ENCODE peak calls at places on chromosomes 7 and 10, in four cellular contexts. V is A549, G is K562, Y is HepG2. Z is an unnamed sample.

GRCh38 chr7:29337628-29338116 is 143.1 kb downstream of the CHN2 start:
- DNase-seq in G (no peak), V (no peak), Y (no peak), Z (no peak)

GRCh38 chr10:93680414-93681047 is 21.9 kb downstream of the FRA10AC1 start:
- DNase-seq in Y (peak; percentile 38), V (peak; percentile 69), G (no peak), Z (no peak)

GRCh38 chr7:105638324-105638723 is 57.0 kb upstream of the EFCAB10 start:
- DNase-seq in Y (no peak), V (no peak), G (no peak), Z (no peak)

GRCh38 chr7:78607099-78607498 is 808.5 kb downstream of the PHTF2 start:
- DNase-seq in V (peak; percentile 5), Y (no peak), G (no peak), Z (peak; percentile 50)

GRCh38 chr10:14562197-14562596 is 212.5 kb downstream of the FAM107B start:
- DNase-seq in G (no peak), Y (no peak), V (no peak), Z (no peak)

GRCh38 chr7:102425639-102426267 is 7.6 kb upstream of the ORAI2 start:
- DNase-seq in V (no peak), Y (no peak), G (no peak), Z (peak; percentile 38)

GRCh38 chr7:130458256-130458655 is 17.4 kb upstream of the CEP41 start:
- DNase-seq in V (no peak), Y (no peak), G (no peak), Z (no peak)

GRCh38 chr7:124074007-124074406 is 41.1 kb upstream of the TMEM229A start:
- DNase-seq in V (no peak), G (no peak), Y (no peak), Z (no peak)

GRCh38 chr7:92228742-92229141 is 17.0 kb downstream of the KRIT1 start:
- DNase-seq in G (no peak), V (no peak), Y (no peak), Z (no peak)

GRCh38 chr7:134690016-134690415 is 43.4 kb downstream of the BPGM start:
- DNase-seq in G (no peak), Y (no peak), V (peak; percentile 40), Z (no peak)

GRCh38 chr10:24938076-24938475 is 14.3 kb downstream of the PRTFDC1 start:
- DNase-seq in V (no peak), G (no peak), Y (no peak), Z (no peak)

GRCh38 chr10:35126062-35126529 is 550 bp upstream of the CREM start:
- DNase-seq in V (no peak), G (peak; percentile 12), Y (no peak), Z (no peak)

GRCh38 chr7:41247128-41247865 is 455.6 kb downstream of the INHBA start:
- DNase-seq in G (no peak), V (no peak), Y (no peak), Z (no peak)

GRCh38 chr7:93799750-93800357 is 90.7 kb downstream of the TFPI2 start:
- DNase-seq in Y (no peak), V (peak; percentile 14), G (peak; percentile 14), Z (no peak)

GRCh38 chr10:125451319-125451718 is 231.6 kb downstream of the TEX36 start:
- DNase-seq in Y (no peak), V (no peak), G (no peak), Z (no peak)

GRCh38 chr7:142853739-142854504 is 954 bp upstream of the EPHB6 start:
- DNase-seq in Y (peak; percentile 33), V (peak; percentile 63), G (peak; percentile 88), Z (peak; percentile 70)

GRCh38 chr7:14738086-14738485 is 164.5 kb downstream of the DGKB start:
- DNase-seq in Y (no peak), V (no peak), G (no peak), Z (no peak)

GRCh38 chr10:55410415-55410885 is 609.4 kb upstream of the PCDH15 start:
- DNase-seq in Y (no peak), G (no peak), V (no peak), Z (peak; percentile 18)

GRCh38 chr10:110512461-110513187 is 14.9 kb downstream of the DUSP5 start:
- DNase-seq in V (peak; percentile 77), G (no peak), Y (no peak), Z (no peak)

GRCh38 chr7:47303695-47304453 is 278.0 kb downstream of the TNS3 start:
- DNase-seq in Y (no peak), V (no peak), G (no peak), Z (no peak)

GRCh38 chr7:98338441-98338840 is 57.0 kb downstream of the BRI3 start:
- DNase-seq in Y (no peak), G (no peak), V (no peak), Z (no peak)

GRCh38 chr10:72573079-72573478 is 52.8 kb downstream of the MICU1 start:
- DNase-seq in V (no peak), G (no peak), Y (no peak), Z (no peak)

GRCh38 chr10:72563327-72563932 is 62.4 kb downstream of the MICU1 start:
- DNase-seq in V (no peak), Y (no peak), G (no peak), Z (no peak)

GRCh38 chr10:72567421-72567820 is 58.5 kb downstream of the MICU1 start:
- DNase-seq in V (peak; percentile 65), G (no peak), Y (no peak), Z (no peak)

GRCh38 chr10:72564596-72564995 is 61.3 kb downstream of the MICU1 start:
- DNase-seq in G (no peak), Y (no peak), V (peak; percentile 15), Z (no peak)

GRCh38 chr10:72567884-72568283 is 58.0 kb downstream of the MICU1 start:
- DNase-seq in V (peak; percentile 56), G (peak; percentile 64), Y (peak; percentile 11), Z (no peak)
- TF ChIP-seq CTCF in V (peak; percentile 65), G (peak; percentile 47), Y (peak; percentile 56), Z (peak; percentile 32)

GRCh38 chr10:92125169-92125543 is 165.7 kb downstream of the CPEB3 start:
- DNase-seq in V (no peak), G (no peak), Y (no peak), Z (no peak)

GRCh38 chr10:92124020-92124419 is 166.9 kb downstream of the CPEB3 start:
- DNase-seq in V (no peak), G (no peak), Y (peak; percentile 60), Z (no peak)

GRCh38 chr10:92124524-92125168 is 166.2 kb downstream of the CPEB3 start:
- DNase-seq in V (peak; percentile 42), Y (peak; percentile 73), G (no peak), Z (no peak)

GRCh38 chr10:92123031-92123450 is 167.8 kb downstream of the CPEB3 start:
- DNase-seq in G (no peak), Y (peak; percentile 91), V (no peak), Z (no peak)

DNA sequence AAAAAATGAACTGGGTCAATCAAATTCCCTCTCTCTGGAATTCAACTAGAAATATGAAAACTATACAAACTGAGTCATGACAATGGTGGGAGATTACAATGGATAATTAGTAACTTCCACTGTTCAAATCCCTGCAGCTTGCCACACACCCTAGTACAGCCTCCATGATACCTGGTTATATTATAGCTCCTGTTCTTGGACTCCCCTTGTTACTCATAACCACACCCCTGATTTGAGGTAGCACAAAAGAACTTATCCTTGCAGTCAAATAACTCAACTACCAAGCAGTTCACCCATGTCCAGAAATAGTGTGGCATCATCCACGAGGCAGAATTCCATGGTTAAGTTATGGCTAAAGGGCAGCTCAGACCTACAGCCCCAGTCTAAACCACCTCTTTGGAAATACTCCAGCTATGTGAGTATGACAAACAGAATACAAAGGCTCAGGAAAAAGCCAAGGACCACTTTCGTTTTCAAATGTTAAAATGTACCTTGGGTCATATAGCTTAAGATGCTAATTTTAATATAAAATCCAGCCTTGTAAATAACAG is 164.7 kb downstream of the CPEB3 start:
- DNase-seq in V (no peak), Y (no peak), G (no peak), Z (no peak)
- TF ChIP-seq NR3C1 in V (no peak), Y (no peak), G (no peak), Z (no peak)

GRCh38 chr7:66766041-66766440 is 25.5 kb downstream of the RABGEF1 start:
- DNase-seq in V (no peak), G (no peak), Y (no peak), Z (no peak)

GRCh38 chr7:66776800-66777468 is 36.4 kb downstream of the RABGEF1 start:
- DNase-seq in Y (peak; percentile 70), G (no peak), V (no peak), Z (no peak)

GRCh38 chr7:66769833-66770512 is 29.4 kb downstream of the RABGEF1 start:
- DNase-seq in G (no peak), Y (no peak), V (no peak), Z (no peak)

GRCh38 chr7:66768865-66769832 is 28.6 kb downstream of the RABGEF1 start:
- DNase-seq in V (no peak), Y (no peak), G (no peak), Z (no peak)

GRCh38 chr7:66771795-66772194 is 31.3 kb downstream of the RABGEF1 start:
- DNase-seq in Y (no peak), V (no peak), G (no peak), Z (no peak)
- TF ChIP-seq CTCF in Y (no peak), V (no peak), G (no peak), Z (no peak)

GRCh38 chr7:75957021-75957736 is 37.2 kb downstream of the TMEM120A start:
- DNase-seq in V (peak; percentile 79), Y (peak; percentile 47), G (no peak), Z (peak; percentile 63)

GRCh38 chr7:75953918-75954317 is 39.0 kb downstream of the POR start:
- DNase-seq in Y (no peak), G (no peak), V (no peak), Z (no peak)

GRCh38 chr7:75958802-75959543 is 35.4 kb downstream of the TMEM120A start:
- DNase-seq in Y (peak; percentile 80), V (peak; percentile 73), G (no peak), Z (no peak)

GRCh38 chr7:75953431-75953830 is 38.5 kb downstream of the POR start:
- DNase-seq in V (no peak), Y (no peak), G (no peak), Z (no peak)

DNA sequence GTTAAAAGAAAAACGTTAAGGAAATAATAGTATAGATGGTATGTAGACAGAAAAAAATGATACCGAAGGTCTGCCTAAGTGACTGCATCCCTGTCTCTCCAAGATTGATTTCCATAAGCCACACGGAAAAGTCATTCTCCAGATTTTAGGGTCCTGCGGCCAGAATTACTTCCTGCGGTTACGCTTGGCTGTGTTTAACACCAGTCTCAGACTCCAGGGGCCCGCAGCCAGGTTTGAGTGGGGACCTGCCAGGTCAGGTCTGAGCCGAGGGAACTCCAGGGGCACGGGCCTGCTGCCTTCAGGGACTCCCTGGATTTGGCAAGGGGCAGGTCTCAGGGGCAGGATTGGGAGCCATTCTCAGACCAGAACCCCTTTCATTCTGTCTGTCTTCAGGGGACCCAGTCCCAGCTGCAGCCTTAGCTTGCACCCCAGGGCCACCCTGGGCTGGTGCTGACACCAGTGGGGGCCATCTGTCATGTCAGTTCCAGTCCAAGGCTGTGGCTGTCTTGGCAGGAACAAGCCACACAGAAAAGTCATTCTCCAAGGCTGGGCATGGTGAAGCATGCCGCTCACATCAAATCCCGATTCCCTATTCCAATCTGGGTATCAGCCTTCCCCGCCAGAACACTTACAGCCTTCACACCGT is 39.0 kb downstream of the TMEM120A start:
- DNase-seq in G (no peak), V (no peak), Y (no peak), Z (no peak)
- TF ChIP-seq NR3C1 in G (no peak), V (no peak), Y (no peak), Z (no peak)

GRCh38 chr10:108783897-108784296 is 1139.4 kb downstream of the XPNPEP1 start:
- DNase-seq in Y (peak; percentile 13), G (peak; percentile 6), V (peak; percentile 57), Z (peak; percentile 61)
- TF ChIP-seq CTCF in Y (no peak), G (no peak), V (peak; percentile 26), Z (peak; percentile 60)

GRCh38 chr7:24708244-24708643 is 49.0 kb downstream of the GSDME start:
- DNase-seq in G (no peak), Y (no peak), V (no peak), Z (no peak)
- TF ChIP-seq NR3C1 in G (no peak), Y (no peak), V (no peak), Z (no peak)

GRCh38 chr10:2137549-2138174 is 400.3 kb upstream of the ADARB2 start:
- DNase-seq in G (peak; percentile 11), Y (peak; percentile 8), V (peak; percentile 41), Z (peak; percentile 56)
- TF ChIP-seq CTCF in G (peak; percentile 41), Y (peak; percentile 49), V (no peak), Z (peak; percentile 57)

Z was measured in WTC11.